ENCODE peak calls at places on chromosome 20, in seven cellular contexts. O, K, S, N, G, F and J are unnamed samples.

GRCh38 chr20:18740726-18741125 is 72.9 kb upstream of the SCP2D1 start:
- DNase-seq in O (no peak), K (no peak), S (no peak), N (no peak), G (no peak), F (no peak), J (no peak)

GRCh38 chr20:32387262-32387661 is 29.1 kb downstream of the ASXL1 start:
- DNase-seq in O (no peak), K (no peak), S (no peak), N (no peak), G (peak), F (no peak), J (no peak)

GRCh38 chr20:23166563-23166962 is 80.4 kb upstream of the CD93 start:
- DNase-seq in O (no peak), K (no peak), S (no peak), N (no peak), G (no peak), F (no peak), J (no peak)

GRCh38 chr20:59600472-59600871 is 3.9 kb upstream of the PHACTR3 start:
- DNase-seq in O (no peak), K (no peak), S (no peak), N (no peak), G (no peak), F (no peak), J (no peak)

GRCh38 chr20:44215125-44215524 is 4.6 kb upstream of the OSER1 start:
- DNase-seq in O (peak), K (peak), S (no peak), N (peak), G (peak), F (peak), J (peak)

GRCh38 chr20:8401491-8401890 is 269.4 kb downstream of the PLCB1 start:
- DNase-seq in O (no peak), K (no peak), S (no peak), N (no peak), G (peak), F (no peak), J (no peak)

GRCh38 chr20:57439432-57439831 is 48.2 kb downstream of the RBM38 start:
- DNase-seq in O (peak), K (no peak), S (no peak), N (no peak), G (no peak), F (no peak), J (no peak)

GRCh38 chr20:33981964-33982363 is 11.7 kb upstream of the RALY start:
- DNase-seq in O (no peak), K (no peak), S (no peak), N (no peak), G (no peak), F (no peak), J (no peak)

GRCh38 chr20:49318430-49319203 is 40.8 kb upstream of the ZNFX1 start:
- DNase-seq in O (no peak), K (no peak), S (no peak), N (no peak), G (no peak), F (peak), J (no peak)

GRCh38 chr20:51004781-51005180 is 18.1 kb downstream of the KCNG1 start:
- DNase-seq in O (no peak), K (no peak), S (no peak), N (no peak), G (no peak), F (no peak), J (no peak)

GRCh38 chr20:40333591-40333990 is 355.4 kb downstream of the MAFB start:
- DNase-seq in O (no peak), K (no peak), S (no peak), N (no peak), G (no peak), F (no peak), J (no peak)

GRCh38 chr20:61435184-61435822 is 183.2 kb downstream of the CDH4 start:
- DNase-seq in O (no peak), K (no peak), S (no peak), N (no peak), G (no peak), F (no peak), J (no peak)

GRCh38 chr20:62935968-62936585 is 1.9 kb upstream of the GID8 start:
- DNase-seq in O (no peak), K (no peak), S (no peak), N (no peak), G (no peak), F (no peak), J (no peak)

GRCh38 chr20:33261465-33261864 is 21.5 kb upstream of the BPIFB1 start:
- DNase-seq in O (no peak), K (no peak), S (no peak), N (no peak), G (no peak), F (no peak), J (no peak)

GRCh38 chr20:46749164-46749563 is 39.7 kb downstream of the SLC2A10 start:
- DNase-seq in O (no peak), K (no peak), S (no peak), N (peak), G (no peak), F (no peak), J (no peak)

GRCh38 chr20:32988008-32988407 is 16.2 kb downstream of the SUN5 start:
- DNase-seq in O (no peak), K (no peak), S (no peak), N (no peak), G (no peak), F (no peak), J (no peak)

GRCh38 chr20:13492001-13492480 is 146.7 kb downstream of the TASP1 start:
- DNase-seq in O (no peak), K (peak), S (peak), N (no peak), G (peak), F (no peak), J (no peak)

GRCh38 chr20:56897318-56897962 is 268.3 kb downstream of the TFAP2C start:
- DNase-seq in O (no peak), K (no peak), S (no peak), N (no peak), G (no peak), F (no peak), J (no peak)

GRCh38 chr20:53691060-53691810 is 97.6 kb upstream of the ZNF217 start:
- DNase-seq in O (no peak), K (no peak), S (no peak), N (no peak), G (peak), F (no peak), J (no peak)

GRCh38 chr20:7879883-7880282 is 60.4 kb downstream of the HAO1 start:
- DNase-seq in O (no peak), K (no peak), S (no peak), N (no peak), G (peak), F (no peak), J (no peak)

GRCh38 chr20:47365023-47365764 is 8.7 kb upstream of the ZMYND8 start:
- DNase-seq in O (no peak), K (no peak), S (no peak), N (no peak), G (no peak), F (no peak), J (no peak)

GRCh38 chr20:54431545-54431944 is 43.8 kb upstream of the DOK5 start:
- DNase-seq in O (peak), K (peak), S (no peak), N (peak), G (peak), F (no peak), J (no peak)

GRCh38 chr20:63216849-63217471 is 1.0 kb upstream of the YTHDF1 start:
- DNase-seq in O (no peak), K (no peak), S (no peak), N (no peak), G (no peak), F (no peak), J (no peak)

GRCh38 chr20:64212750-64213149 is 42.8 kb upstream of the PCMTD2 start:
- DNase-seq in O (no peak), K (no peak), S (no peak), N (no peak), G (peak), F (no peak), J (no peak)

GRCh38 chr20:63050406-63050805 is 43.6 kb upstream of the BHLHE23 start:
- DNase-seq in O (no peak), K (no peak), S (no peak), N (no peak), G (no peak), F (no peak), J (no peak)

GRCh38 chr20:43746344-43747137 is 19.7 kb upstream of the GTSF1L start:
- DNase-seq in O (peak), K (no peak), S (no peak), N (no peak), G (no peak), F (no peak), J (no peak)

GRCh38 chr20:62161347-62161746 is 17.8 kb downstream of the SS18L1 start:
- DNase-seq in O (no peak), K (no peak), S (no peak), N (no peak), G (peak), F (no peak), J (no peak)

GRCh38 chr20:62907377-62908317 is 18.7 kb downstream of the DIDO1 start:
- DNase-seq in O (no peak), K (no peak), S (no peak), N (no peak), G (no peak), F (peak), J (no peak)

GRCh38 chr20:3648941-3649340 is 14.3 kb downstream of the GFRA4 start:
- DNase-seq in O (no peak), K (no peak), S (no peak), N (no peak), G (no peak), F (no peak), J (no peak)

GRCh38 chr20:32623667-32624157 is 38.6 kb upstream of the NOL4L start:
- DNase-seq in O (no peak), K (no peak), S (no peak), N (no peak), G (no peak), F (no peak), J (no peak)

GRCh38 chr20:52937701-52938100 is 34.5 kb upstream of the TSHZ2 start:
- DNase-seq in O (no peak), K (no peak), S (peak), N (no peak), G (peak), F (no peak), J (no peak)